ENCODE peak calls at places on chromosomes 1 and 21, in six cellular contexts. Q, V, R, U, T and A are unnamed samples.

GRCh38 chr1:195939844-195940243 is 668.4 kb downstream of the KCNT2 start:
- DNase-seq in V (no peak), T (no peak), Q (peak; percentile 49), U (no peak), R (no peak), A (no peak)

GRCh38 chr21:46097826-46098286 is at the start of gene COL6A2:
- DNase-seq in V (peak; percentile 36), T (peak; percentile 76), R (peak; percentile 78), U (peak; percentile 76), Q (no peak), A (no peak)

GRCh38 chr1:108316545-108316944 is 72.7 kb upstream of the NBPF4 start:
- DNase-seq in Q (peak; percentile 29), R (no peak), T (no peak), V (no peak), U (no peak), A (no peak)

GRCh38 chr21:33854604-33855003 is 61.0 kb downstream of the ATP5PO start:
- DNase-seq in T (no peak), U (no peak), R (no peak), V (no peak), Q (peak; percentile 78), A (no peak)

GRCh38 chr1:41950820-41951219 is 32.1 kb upstream of the HIVEP3 start:
- DNase-seq in Q (peak; percentile 29), R (no peak), U (no peak), T (no peak), V (no peak), A (no peak)

GRCh38 chr1:226664413-226665101 is 74.5 kb downstream of the ITPKB start:
- DNase-seq in T (peak; percentile 73), V (peak; percentile 70), U (peak; percentile 61), Q (no peak), R (no peak), A (no peak)

GRCh38 chr21:42784276-42784675 is 95.1 kb downstream of the WDR4 start:
- DNase-seq in U (peak; percentile 45), V (no peak), R (no peak), T (peak; percentile 47), Q (no peak), A (no peak)

GRCh38 chr1:211715976-211716375 is 40.6 kb upstream of the NEK2 start:
- DNase-seq in U (no peak), Q (no peak), R (no peak), V (no peak), T (no peak), A (no peak)

GRCh38 chr1:96481410-96481809 is 240.2 kb upstream of the PTBP2 start:
- DNase-seq in V (no peak), R (no peak), U (no peak), Q (no peak), T (no peak), A (no peak)

GRCh38 chr1:109395602-109396512 is 1.9 kb downstream of the SORT1 start:
- DNase-seq in U (no peak), Q (no peak), V (peak; percentile 44), R (no peak), T (no peak), A (no peak)

GRCh38 chr1:227433663-227434062 is 115.4 kb upstream of the CDC42BPA start:
- DNase-seq in U (no peak), T (no peak), Q (no peak), V (no peak), R (no peak), A (no peak)

GRCh38 chr1:64228181-64228957 is 24.9 kb downstream of the UBE2U start:
- DNase-seq in U (no peak), V (peak; percentile 79), R (no peak), Q (no peak), T (no peak), A (no peak)

GRCh38 chr1:171484760-171485374 is 463 bp upstream of the PRRC2C start:
- DNase-seq in Q (no peak), T (no peak), V (no peak), U (no peak), R (no peak), A (no peak)
- TF ChIP-seq CTCF in Q (no peak), T (no peak), V (no peak), U (no peak), R (no peak), A (no peak)

GRCh38 chr1:180365039-180365438 is 135.0 kb downstream of the LHX4 start:
- DNase-seq in V (no peak), U (peak; percentile 8), Q (no peak), T (no peak), R (no peak), A (no peak)
- TF ChIP-seq CTCF in V (peak; percentile 32), U (peak; percentile 31), Q (peak; percentile 13), T (no peak), R (peak; percentile 31), A (peak; percentile 28)

GRCh38 chr1:183885142-183885735 is 80.3 kb downstream of the RGL1 start:
- DNase-seq in T (no peak), U (no peak), Q (peak; percentile 21), R (no peak), V (peak; percentile 79), A (no peak)
- TF ChIP-seq CTCF in T (no peak), U (no peak), Q (no peak), R (no peak), V (no peak), A (no peak)

DNA sequence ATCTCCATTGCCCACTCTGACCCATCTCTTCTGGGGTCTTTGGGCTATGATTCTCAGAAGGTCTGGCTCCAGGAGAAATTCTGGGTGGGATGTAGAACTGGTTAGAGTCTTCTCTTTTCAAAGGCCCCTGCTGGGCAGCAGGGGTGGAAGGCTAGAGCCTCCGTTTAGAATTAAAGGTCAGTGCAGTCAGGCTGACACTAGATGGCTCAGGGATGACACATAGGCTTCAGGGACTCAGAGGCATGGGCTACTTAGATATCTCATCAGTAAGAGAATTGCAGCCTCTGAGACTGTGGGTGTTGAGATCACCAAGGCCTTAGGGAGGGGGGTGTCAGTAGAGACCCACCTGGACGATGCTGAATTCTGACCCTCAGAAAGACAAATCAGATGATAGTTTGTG is 12.6 kb upstream of the PPM1J start:
- DNase-seq in U (no peak), Q (no peak), T (no peak), V (peak; percentile 35), R (no peak), A (no peak)
- TF ChIP-seq CTCF in U (no peak), Q (no peak), T (no peak), V (peak; percentile 14), R (no peak), A (no peak)

DNA sequence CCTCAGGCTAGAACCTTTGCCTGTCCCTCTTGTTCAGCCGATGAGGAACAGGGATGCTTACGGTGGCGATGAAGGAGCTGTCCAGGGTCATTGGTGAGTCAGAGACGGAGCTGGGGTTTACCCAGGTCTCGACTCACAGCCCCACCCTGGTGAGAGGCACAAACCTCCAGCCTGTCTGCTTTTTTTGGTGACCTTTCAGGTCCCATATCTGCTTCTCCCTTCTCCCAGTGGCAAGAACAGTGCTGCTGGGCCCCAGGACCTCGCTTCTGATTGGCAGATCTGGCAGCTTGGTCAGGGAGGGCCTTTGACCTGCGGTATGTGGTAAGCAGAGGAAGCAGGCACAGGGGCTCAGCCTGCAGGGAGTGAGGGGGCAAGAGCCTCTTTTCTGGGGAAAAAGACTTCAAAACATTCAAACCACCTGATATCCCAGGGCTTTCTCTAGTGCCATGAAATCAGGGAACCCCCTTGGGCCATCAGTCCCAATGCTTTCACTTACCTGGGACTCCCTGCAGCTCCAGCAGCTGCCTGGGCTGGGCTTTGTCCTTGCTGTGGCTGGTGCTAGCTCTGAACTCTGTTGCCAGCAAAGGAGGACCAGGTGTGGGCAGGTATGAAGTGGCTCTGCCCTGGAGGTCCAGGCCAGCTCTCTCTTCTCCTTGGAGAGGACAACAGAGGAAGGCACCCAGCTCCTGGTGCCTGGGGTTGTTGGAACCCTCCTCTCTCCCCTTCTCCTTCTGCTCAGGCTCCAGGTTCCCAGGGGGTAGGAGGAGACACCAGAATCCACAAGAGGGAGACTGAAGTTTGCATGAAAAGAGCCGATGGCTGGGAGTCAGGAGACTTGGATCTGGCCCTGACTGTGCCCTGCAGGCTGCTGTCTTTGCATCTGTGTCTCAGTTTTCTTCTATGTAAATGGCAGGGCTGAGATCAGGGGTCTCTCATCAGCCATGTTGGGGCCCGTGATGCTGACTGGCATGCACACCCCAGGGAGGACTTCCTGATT is 41.4 kb downstream of the TRIM62 start:
- DNase-seq in V (peak; percentile 32), T (no peak), R (no peak), Q (peak; percentile 45), U (no peak), A (no peak)
- TF ChIP-seq CTCF in V (peak; percentile 60), T (no peak), R (no peak), Q (no peak), U (no peak), A (no peak)

GRCh38 chr1:167128261-167129227 is 34.7 kb downstream of the STYXL2 start:
- DNase-seq in R (no peak), V (no peak), Q (no peak), T (no peak), U (no peak), A (no peak)
- TF ChIP-seq CTCF in R (no peak), V (no peak), Q (peak; percentile 9), T (no peak), U (no peak), A (peak; percentile 47)

DNA sequence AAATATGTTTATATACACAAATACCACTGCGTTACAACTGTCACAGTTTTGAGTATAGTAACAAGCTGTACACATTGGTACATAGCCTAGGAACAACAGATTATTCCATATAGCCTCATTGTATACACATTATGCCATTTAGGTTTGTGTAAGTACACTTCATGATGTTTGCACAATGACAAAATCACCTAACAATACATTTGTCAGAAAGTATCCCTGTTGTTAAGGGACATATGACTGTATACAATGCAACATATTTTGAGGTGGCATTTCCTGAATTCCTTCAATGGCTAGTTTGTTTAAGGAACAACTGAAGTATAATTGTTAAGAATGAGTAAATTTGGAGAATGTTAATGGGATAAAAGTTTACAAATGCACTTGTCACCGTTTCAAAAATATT is 19.0 kb downstream of the PLPPR5 start:
- DNase-seq in V (no peak), Q (no peak), T (no peak), R (no peak), U (no peak), A (no peak)
- TF ChIP-seq CTCF in V (no peak), Q (no peak), T (no peak), R (no peak), U (no peak), A (no peak)

GRCh38 chr1:90133133-90133532 is 138.2 kb downstream of the ZNF326 start:
- DNase-seq in R (no peak), T (no peak), V (peak; percentile 11), U (peak; percentile 37), Q (peak; percentile 52), A (peak; percentile 63)
- TF ChIP-seq CTCF in R (peak; percentile 74), T (peak; percentile 18), V (peak; percentile 63), U (peak; percentile 55), Q (peak; percentile 71), A (peak; percentile 77)

DNA sequence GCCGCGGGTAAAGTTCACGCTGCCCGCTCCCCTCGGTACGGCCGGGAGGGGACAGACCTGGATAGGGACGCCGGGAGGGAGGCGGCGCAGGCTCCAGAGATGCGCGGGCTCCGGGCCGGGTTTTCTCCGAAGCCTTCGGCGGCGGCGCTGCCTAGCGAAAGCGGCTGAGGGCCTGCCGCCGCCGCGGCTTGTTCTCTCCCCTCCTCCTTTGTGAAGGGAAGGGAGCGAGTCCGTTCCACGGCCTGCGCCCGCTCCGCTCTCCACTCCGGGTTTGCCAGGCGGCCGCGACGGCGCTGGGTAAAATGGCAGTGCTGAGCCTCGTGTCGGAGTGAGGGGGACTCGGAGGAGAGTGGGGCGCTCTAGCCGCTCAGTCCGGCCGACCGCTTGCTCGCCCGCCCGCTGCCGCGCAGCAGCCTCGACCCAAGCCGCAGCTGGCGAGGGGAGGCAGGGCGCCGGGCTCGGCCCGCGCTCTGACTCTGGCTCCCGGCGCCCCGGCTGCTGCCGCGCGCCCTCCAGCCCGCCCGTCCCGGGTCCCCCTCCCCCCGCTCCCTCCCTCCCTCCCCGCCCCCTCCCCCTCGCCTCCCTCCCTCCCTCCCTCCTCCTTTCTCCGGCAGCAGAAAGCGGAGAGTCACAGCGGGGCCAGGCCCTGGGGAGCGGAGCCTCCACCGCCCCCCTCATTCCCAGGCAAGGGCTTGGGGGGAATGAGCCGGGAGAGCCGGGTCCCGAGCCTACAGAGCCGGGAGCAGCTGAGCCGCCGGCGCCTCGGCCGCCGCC is at the start of gene ARID1A:
- DNase-seq in R (peak; percentile 99), V (peak; percentile 95), Q (peak; percentile 84), U (peak; percentile 99), T (peak; percentile 96), A (peak; percentile 97)
- TF ChIP-seq CTCF in R (no peak), V (peak; percentile 8), Q (peak; percentile 11), U (no peak), T (no peak), A (peak; percentile 9)